ENCODE peak calls at places on chromosomes 12 and 14, in five cellular contexts. Z is AG04449; N is spleen; M is non-pigmented ciliary epithelial cell; Q is stimulated activated CD8-positive, alpha-beta memory T cell treated with anti-CD3 and anti-CD28 coated beads, Interleukin-7, amount 100 ng/mL, for 1 hour. K is an unnamed sample.

GRCh38 chr12:121189061-121189886 is 20.7 kb upstream of the P2RX4 start:
- DNase-seq in Z (no peak), Q (no peak), M (no peak), N (no peak), K (no peak)

GRCh38 chr12:104866286-104866685 is 91.8 kb downstream of the SLC41A2 start:
- DNase-seq in Z (no peak), M (no peak), N (no peak), Q (no peak), K (peak)

GRCh38 chr12:15364221-15365170 is 42.2 kb downstream of the PTPRO start:
- DNase-seq in N (no peak), Q (no peak), Z (no peak), M (no peak), K (no peak)

GRCh38 chr14:41297961-41298690 is 308.6 kb upstream of the LRFN5 start:
- DNase-seq in Q (no peak), M (no peak), N (no peak), Z (no peak), K (no peak)

GRCh38 chr14:90000935-90001334 is 45.2 kb downstream of the TDP1 start:
- DNase-seq in Q (no peak), Z (no peak), M (no peak), N (no peak), K (no peak)

GRCh38 chr14:33682746-33683145 is 268.1 kb downstream of the EGLN3 start:
- DNase-seq in N (no peak), Q (no peak), M (no peak), Z (no peak), K (peak)

GRCh38 chr12:31740618-31741017 is 11.8 kb upstream of the AMN1 start:
- DNase-seq in M (no peak), N (no peak), Z (no peak), Q (no peak), K (no peak)

GRCh38 chr14:68043752-68044151 is 224.2 kb downstream of the RAD51B start:
- DNase-seq in M (no peak), Q (no peak), Z (no peak), N (no peak), K (no peak)

GRCh38 chr14:92644166-92644565 is 104.3 kb downstream of the LGMN start:
- DNase-seq in Q (no peak), N (peak), Z (no peak), M (no peak), K (no peak)